ENCODE peak calls at places on chromosome 15, in seven cellular contexts. One of them, this sample, is unnamed.

GRCh38 chr15:99443056-99443756 is 122.6 kb upstream of the MEF2A start:
- DNase-seq in naive thymus-derived CD4-positive, alpha-beta T cell: no peak
- DNase-seq in upper lobe of right lung: peak
- DNase-seq in keratinocyte: no peak
- DNase-seq in HFFc6: no peak
- DNase-seq in mammary epithelial cell: no peak
- DNase-seq in head of caudate nucleus: peak
- DNase-seq in this sample: no peak

GRCh38 chr15:30953183-30953582 is 38.2 kb downstream of the MTMR10 start:
- DNase-seq in HFFc6: no peak
- DNase-seq in keratinocyte: no peak
- DNase-seq in head of caudate nucleus: no peak
- DNase-seq in mammary epithelial cell: no peak
- DNase-seq in naive thymus-derived CD4-positive, alpha-beta T cell: no peak
- DNase-seq in upper lobe of right lung: no peak
- DNase-seq in this sample: no peak

GRCh38 chr15:67902579-67902979 is 62.7 kb upstream of the RNU6-1 start:
- DNase-seq in keratinocyte: no peak
- DNase-seq in HFFc6: no peak
- DNase-seq in naive thymus-derived CD4-positive, alpha-beta T cell: no peak
- DNase-seq in mammary epithelial cell: no peak
- DNase-seq in head of caudate nucleus: no peak
- DNase-seq in upper lobe of right lung: no peak
- DNase-seq in this sample: no peak

GRCh38 chr15:101052031-101052620 is 133.0 kb downstream of the LRRK1 start:
- DNase-seq in keratinocyte: no peak
- DNase-seq in naive thymus-derived CD4-positive, alpha-beta T cell: no peak
- DNase-seq in upper lobe of right lung: no peak
- DNase-seq in HFFc6: no peak
- DNase-seq in head of caudate nucleus: no peak
- DNase-seq in mammary epithelial cell: no peak
- DNase-seq in this sample: no peak

GRCh38 chr15:88484781-88485246 is 17.3 kb downstream of the MRPS11 start:
- DNase-seq in keratinocyte: no peak
- DNase-seq in mammary epithelial cell: no peak
- DNase-seq in head of caudate nucleus: no peak
- DNase-seq in HFFc6: peak
- DNase-seq in naive thymus-derived CD4-positive, alpha-beta T cell: no peak
- DNase-seq in upper lobe of right lung: no peak
- DNase-seq in this sample: peak

GRCh38 chr15:75712668-75713337 is at the start of gene CSPG4:
- DNase-seq in mammary epithelial cell: no peak
- DNase-seq in HFFc6: peak
- DNase-seq in head of caudate nucleus: no peak
- DNase-seq in naive thymus-derived CD4-positive, alpha-beta T cell: no peak
- DNase-seq in upper lobe of right lung: no peak
- DNase-seq in keratinocyte: no peak
- DNase-seq in this sample: peak

GRCh38 chr15:77759896-77760592 is 127.3 kb upstream of the LINGO1 start:
- DNase-seq in mammary epithelial cell: no peak
- DNase-seq in head of caudate nucleus: peak
- DNase-seq in keratinocyte: no peak
- DNase-seq in upper lobe of right lung: no peak
- DNase-seq in naive thymus-derived CD4-positive, alpha-beta T cell: no peak
- DNase-seq in HFFc6: no peak
- DNase-seq in this sample: no peak

GRCh38 chr15:81888748-81889479 is 156.9 kb downstream of the MEX3B start:
- DNase-seq in mammary epithelial cell: no peak
- DNase-seq in HFFc6: peak
- DNase-seq in upper lobe of right lung: no peak
- DNase-seq in naive thymus-derived CD4-positive, alpha-beta T cell: no peak
- DNase-seq in head of caudate nucleus: no peak
- DNase-seq in keratinocyte: no peak
- DNase-seq in this sample: peak

GRCh38 chr15:21270474-21270873 is 169.8 kb downstream of the POTEB3 start:
- DNase-seq in mammary epithelial cell: peak
- DNase-seq in naive thymus-derived CD4-positive, alpha-beta T cell: no peak
- DNase-seq in head of caudate nucleus: no peak
- DNase-seq in HFFc6: no peak
- DNase-seq in upper lobe of right lung: no peak
- DNase-seq in keratinocyte: no peak
- DNase-seq in this sample: no peak

GRCh38 chr15:68578960-68579935 is at the start of gene CORO2B:
- DNase-seq in upper lobe of right lung: peak
- DNase-seq in head of caudate nucleus: peak
- DNase-seq in HFFc6: peak
- DNase-seq in naive thymus-derived CD4-positive, alpha-beta T cell: no peak
- DNase-seq in mammary epithelial cell: peak
- DNase-seq in keratinocyte: no peak
- DNase-seq in this sample: peak